ENCODE peak calls at places on chromosomes 3 and 15, in nine cellular contexts. Z is fibroblast of lung, I is body of pancreas, J is kidney epithelial cell, U is stomach, V is lung, Y is transverse colon, M is mucosa of descending colon, L is endodermal cell. G is an unnamed sample.
A peak's percentile ranks its signal among the peaks of the same experiment; 100 is the strongest.

GRCh38 chr3:72888546-72889309 is 882 bp downstream of the GXYLT2 start:
- DNase-seq in Z (peak; percentile 37), I (no peak), J (no peak), U (no peak), V (no peak), Y (peak; percentile 39), M (peak; percentile 30), L (peak; percentile 57), G (no peak)

GRCh38 chr3:3053974-3054373 is 56.2 kb downstream of the IL5RA start:
- DNase-seq in Z (no peak), I (no peak), J (no peak), U (no peak), V (no peak), Y (no peak), M (no peak), L (no peak), G (peak; percentile 54)

GRCh38 chr3:47628426-47628825 is 49.8 kb upstream of the CSPG5 start:
- DNase-seq in Z (no peak), I (no peak), J (no peak), U (no peak), V (no peak), Y (no peak), M (no peak), L (no peak), G (no peak)

GRCh38 chr15:65258863-65259262 is 27.8 kb downstream of the PARP16 start:
- DNase-seq in Z (peak; percentile 73), I (no peak), J (no peak), U (no peak), V (no peak), Y (no peak), M (peak; percentile 18), L (no peak), G (no peak)

GRCh38 chr3:115512565-115513410 is 110.5 kb upstream of the GAP43 start:
- DNase-seq in Z (peak; percentile 63), I (peak; percentile 30), J (no peak), U (no peak), V (no peak), Y (no peak), M (peak; percentile 3), L (peak; percentile 93), G (no peak)

GRCh38 chr3:156892701-156893100 is 66.5 kb downstream of the LEKR1 start:
- DNase-seq in Z (no peak), I (no peak), J (no peak), U (no peak), V (no peak), Y (no peak), M (no peak), L (no peak), G (no peak)

GRCh38 chr3:108838411-108838810 is 15.8 kb downstream of the TRAT1 start:
- DNase-seq in Z (no peak), I (no peak), J (no peak), U (no peak), V (no peak), Y (no peak), M (no peak), L (no peak), G (no peak)

GRCh38 chr3:23811117-23811487 is 5.3 kb downstream of the UBE2E1 start:
- DNase-seq in Z (peak; percentile 18), I (no peak), J (no peak), U (no peak), V (no peak), Y (peak; percentile 20), M (peak; percentile 38), L (no peak), G (peak; percentile 43)

GRCh38 chr3:76063019-76063418 is 277.7 kb upstream of the ZNF717 start:
- DNase-seq in Z (peak; percentile 93), I (no peak), J (peak; percentile 54), U (no peak), V (no peak), Y (no peak), M (no peak), L (no peak), G (no peak)

GRCh38 chr3:106514431-106514830 is 645.6 kb upstream of the CBLB start:
- DNase-seq in Z (no peak), I (no peak), J (peak; percentile 16), U (no peak), V (no peak), Y (no peak), M (no peak), L (no peak), G (no peak)

GRCh38 chr3:9205345-9206143 is 43.9 kb downstream of the SRGAP3 start:
- DNase-seq in Z (no peak), I (no peak), J (no peak), U (no peak), V (no peak), Y (no peak), M (no peak), L (no peak), G (no peak)

GRCh38 chr15:57090460-57090859 is 172.0 kb downstream of the TCF12 start:
- DNase-seq in Z (no peak), I (no peak), J (no peak), U (no peak), V (no peak), Y (no peak), M (no peak), L (no peak), G (no peak)

GRCh38 chr3:146131616-146132410 is 29.2 kb downstream of the PLOD2 start:
- DNase-seq in Z (peak; percentile 72), I (no peak), J (peak; percentile 73), U (no peak), V (no peak), Y (no peak), M (no peak), L (no peak), G (no peak)

GRCh38 chr3:151979914-151980313 is 106.5 kb downstream of the SUCNR1 start:
- DNase-seq in Z (no peak), I (no peak), J (no peak), U (no peak), V (no peak), Y (no peak), M (no peak), L (no peak), G (no peak)

GRCh38 chr3:36906504-36907149 is 38.2 kb downstream of the TRANK1 start:
- DNase-seq in Z (peak; percentile 81), I (no peak), J (no peak), U (no peak), V (no peak), Y (no peak), M (no peak), L (peak; percentile 41), G (no peak)

GRCh38 chr15:70347766-70348558 is 250.2 kb upstream of the TLE3 start:
- DNase-seq in Z (no peak), I (no peak), J (no peak), U (no peak), V (no peak), Y (no peak), M (no peak), L (no peak), G (no peak)

GRCh38 chr3:123696796-123697195 is 111.9 kb upstream of the HACD2 start:
- DNase-seq in Z (no peak), I (no peak), J (no peak), U (no peak), V (no peak), Y (no peak), M (no peak), L (no peak), G (no peak)

GRCh38 chr3:14663396-14663795 is 11.5 kb upstream of the C3orf20 start:
- DNase-seq in Z (no peak), I (no peak), J (no peak), U (no peak), V (no peak), Y (no peak), M (no peak), L (peak; percentile 57), G (no peak)
- H3K36me3 ChIP-seq in Z (peaks cover 15% of the 10 kb centered on the region), I (peaks cover 65% of the 10 kb centered on the region), J (peaks cover 3% of the 10 kb centered on the region), U (peaks cover 100% of the 10 kb centered on the region), V (peaks cover 69% of the 10 kb centered on the region), Y (peaks cover 91% of the 10 kb centered on the region), M (peaks cover 39% of the 10 kb centered on the region), L (peaks cover 86% of the 10 kb centered on the region), G (peaks cover 3% of the 10 kb centered on the region)

GRCh38 chr15:77018796-77019475 is 24.0 kb downstream of the PSTPIP1 start:
- DNase-seq in Z (no peak), I (no peak), J (no peak), U (no peak), V (no peak), Y (no peak), M (no peak), L (peak; percentile 38), G (no peak)
- TF ChIP-seq CTCF in Z (no peak), I (no peak), J (no peak), U (no peak), V (no peak), Y (no peak), M (no peak), L (no peak), G (no peak)

DNA sequence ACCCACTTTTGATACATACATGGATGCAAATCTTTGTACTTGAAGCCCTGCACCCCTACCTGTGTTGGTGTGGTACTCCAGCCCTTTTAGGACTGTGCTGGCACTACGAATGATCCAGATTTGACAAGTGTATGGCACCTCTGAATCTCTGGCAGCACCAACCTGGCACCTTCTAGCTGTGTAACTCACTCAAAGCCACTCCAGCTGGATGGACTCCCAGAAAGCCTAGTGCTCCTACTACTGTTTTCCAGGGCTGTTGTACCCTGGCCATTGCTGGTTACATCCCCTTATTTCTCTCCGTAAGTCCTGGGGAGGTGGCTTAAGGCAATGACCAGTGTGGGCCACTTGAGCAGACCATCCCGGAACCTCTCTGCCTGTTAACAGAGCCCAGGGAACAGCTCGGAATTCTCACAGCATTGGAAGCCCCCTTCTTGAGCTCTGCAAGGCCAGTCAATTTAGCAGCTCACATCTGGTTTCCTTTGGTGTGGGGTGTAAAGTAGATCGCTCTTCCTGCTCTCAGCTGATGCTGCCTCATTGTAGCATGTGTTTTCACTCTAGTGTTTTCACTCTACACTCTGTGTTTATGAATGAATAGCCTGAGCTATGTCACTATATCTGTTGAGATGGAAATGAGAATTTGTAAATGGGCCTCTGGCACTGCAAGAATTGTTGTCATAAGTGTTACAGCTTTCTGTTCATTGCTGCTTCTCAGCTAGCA is 12.2 kb downstream of the CALML4 start:
- DNase-seq in Z (no peak), I (no peak), J (no peak), U (no peak), V (no peak), Y (no peak), M (no peak), L (no peak), G (no peak)
- H3K36me3 ChIP-seq in Z (peaks cover 9% of the 10 kb centered on the region), I (no peaks in the 10 kb centered on the region), J (peaks cover 1% of the 10 kb centered on the region), U (peaks cover 27% of the 10 kb centered on the region), V (peaks cover 2% of the 10 kb centered on the region), Y (peaks cover 7% of the 10 kb centered on the region), M (no peaks in the 10 kb centered on the region), L (peaks cover 52% of the 10 kb centered on the region), G (peaks cover 3% of the 10 kb centered on the region)

DNA sequence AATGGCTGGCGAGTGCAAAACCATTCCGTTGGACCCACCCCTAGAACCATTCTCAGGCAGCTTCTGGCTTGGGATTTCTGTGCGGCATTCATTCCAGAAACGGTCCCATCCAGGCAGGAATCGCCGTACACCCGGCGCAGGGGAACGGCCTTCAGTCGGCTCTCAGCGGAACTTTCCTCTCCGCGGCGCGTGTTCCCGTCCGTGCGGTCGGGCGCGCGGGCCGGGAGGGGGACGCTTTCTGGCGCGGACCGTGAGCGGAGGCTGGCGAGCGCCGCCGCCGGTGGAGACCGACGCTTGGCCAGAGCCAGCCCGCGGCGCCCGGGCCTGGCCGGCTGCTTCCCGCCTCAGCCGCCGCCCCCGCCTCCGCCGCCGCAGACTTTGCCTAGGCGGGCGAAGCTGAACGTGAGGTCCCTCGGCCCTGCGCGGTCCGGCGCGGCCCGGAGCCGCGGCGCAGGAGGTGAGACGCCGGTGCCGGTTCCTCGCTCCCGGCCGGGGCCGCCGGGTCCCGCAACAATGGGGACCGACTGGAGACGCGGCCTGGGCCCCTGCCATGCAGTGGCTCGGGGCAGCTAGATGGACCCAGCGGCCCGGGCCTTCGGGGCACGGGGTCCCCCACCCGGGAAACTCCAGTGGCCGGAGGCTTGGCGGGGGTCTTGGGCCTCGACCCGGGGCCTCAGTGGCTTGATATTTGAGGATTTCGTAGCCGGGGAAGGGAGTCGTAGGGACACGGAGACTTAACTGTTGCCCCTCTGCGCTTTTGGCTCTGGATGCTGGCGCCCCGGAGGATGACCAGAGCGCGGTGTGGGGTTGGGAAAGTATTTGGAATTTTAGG is at the start of gene RAD54L2:
- DNase-seq in Z (peak; percentile 85), I (peak; percentile 82), J (peak; percentile 25), U (peak; percentile 87), V (peak; percentile 85), Y (peak; percentile 86), M (peak; percentile 85), L (peak; percentile 90), G (peak; percentile 86)
- TF ChIP-seq CTCF in Z (no peak), I (peak; percentile 20), J (no peak), U (no peak), V (no peak), Y (no peak), M (no peak), L (peak; percentile 49), G (no peak)